ENCODE peak calls at places on chromosome 7, in six cellular contexts. V is RWPE2, Y is colonic mucosa, W is A549, S is psoas muscle, U is endothelial cell of umbilical vein. O is an unnamed sample. For H3K9me3, the result is how much of the 10 kb centered on the place peaks cover.

GRCh38 chr7:105759670-105760548 is 116.5 kb downstream of the ATXN7L1 start:
- DNase-seq in Y (peak), V (no peak), S (no peak), U (peak), W (peak), O (no peak)

GRCh38 chr7:116632349-116632748 is 39.6 kb upstream of the MET start:
- DNase-seq in U (no peak), V (no peak), Y (no peak), S (no peak), W (no peak), O (no peak)

GRCh38 chr7:8441602-8442294 is 8.3 kb downstream of the NXPH1 start:
- DNase-seq in S (no peak), U (no peak), W (no peak), Y (no peak), V (no peak), O (no peak)

GRCh38 chr7:81111781-81112540 is 193.1 kb upstream of the SEMA3C start:
- DNase-seq in U (peak), W (no peak), S (no peak), Y (no peak), V (no peak), O (no peak)

GRCh38 chr7:128755816-128756476 is 16.8 kb downstream of the CALU start:
- DNase-seq in S (no peak), Y (no peak), W (no peak), V (no peak), U (no peak), O (no peak)

GRCh38 chr7:128937647-128938523 is at the start of gene IRF5:
- DNase-seq in W (peak), S (no peak), U (no peak), Y (peak), V (peak), O (peak)

GRCh38 chr7:7454000-7454399 is 81.7 kb downstream of the COL28A1 start:
- DNase-seq in V (no peak), U (no peak), W (no peak), S (no peak), Y (no peak), O (no peak)

GRCh38 chr7:4809091-4809591 is 33.7 kb downstream of the AP5Z1 start:
- DNase-seq in S (peak), Y (no peak), V (no peak), W (no peak), U (no peak), O (no peak)

GRCh38 chr7:101942603-101943210 is 125.3 kb downstream of the CUX1 start:
- DNase-seq in W (no peak), S (no peak), Y (peak), V (peak), U (no peak), O (no peak)

GRCh38 chr7:156056548-156056947 is 244.3 kb upstream of the SHH start:
- DNase-seq in W (no peak), U (no peak), S (peak), Y (no peak), V (no peak), O (no peak)

GRCh38 chr7:74424291-74424880 is 29.3 kb upstream of the GTF2IRD1 start:
- DNase-seq in V (no peak), U (no peak), S (no peak), Y (no peak), W (no peak), O (no peak)

GRCh38 chr7:45712057-45712689 is 138.0 kb downstream of the ADCY1 start:
- DNase-seq in S (no peak), U (no peak), W (no peak), Y (no peak), V (no peak), O (no peak)

GRCh38 chr7:17986826-17987225 is 40.8 kb downstream of the PRPS1L1 start:
- DNase-seq in S (no peak), Y (no peak), U (no peak), W (no peak), V (no peak), O (no peak)

GRCh38 chr7:14018751-14019150 is 29.3 kb upstream of the ETV1 start:
- DNase-seq in U (no peak), Y (no peak), S (no peak), V (no peak), W (no peak), O (no peak)

GRCh38 chr7:14023342-14023741 is 33.9 kb upstream of the ETV1 start:
- DNase-seq in U (no peak), V (no peak), S (no peak), Y (no peak), W (no peak), O (no peak)

GRCh38 chr7:14023838-14024237 is 34.4 kb upstream of the ETV1 start:
- DNase-seq in W (no peak), S (no peak), U (no peak), Y (no peak), V (no peak), O (no peak)

GRCh38 chr7:14021069-14021468 is 31.6 kb upstream of the ETV1 start:
- DNase-seq in S (no peak), W (peak), V (no peak), Y (no peak), U (no peak), O (no peak)

GRCh38 chr7:14020339-14020900 is 31.0 kb upstream of the ETV1 start:
- DNase-seq in V (no peak), U (no peak), Y (no peak), S (no peak), W (no peak), O (no peak)
- H3K27ac ChIP-seq in V (no peak), U (no peak), Y (no peak), S (no peak), W (no peak), O (no peak)

GRCh38 chr7:158543401-158543680 is 44.3 kb downstream of the PTPRN2 start:
- DNase-seq in W (no peak), V (no peak), U (no peak), S (no peak), Y (no peak), O (no peak)

GRCh38 chr7:158542651-158543400 is 44.8 kb downstream of the PTPRN2 start:
- DNase-seq in Y (no peak), S (no peak), V (no peak), U (no peak), W (no peak), O (no peak)

GRCh38 chr7:158543840-158544239 is 43.8 kb downstream of the PTPRN2 start:
- DNase-seq in Y (no peak), U (no peak), V (no peak), W (no peak), S (no peak), O (peak)

GRCh38 chr7:158539711-158540146 is 47.9 kb downstream of the PTPRN2 start:
- DNase-seq in V (no peak), S (no peak), W (no peak), Y (no peak), U (no peak), O (no peak)

DNA sequence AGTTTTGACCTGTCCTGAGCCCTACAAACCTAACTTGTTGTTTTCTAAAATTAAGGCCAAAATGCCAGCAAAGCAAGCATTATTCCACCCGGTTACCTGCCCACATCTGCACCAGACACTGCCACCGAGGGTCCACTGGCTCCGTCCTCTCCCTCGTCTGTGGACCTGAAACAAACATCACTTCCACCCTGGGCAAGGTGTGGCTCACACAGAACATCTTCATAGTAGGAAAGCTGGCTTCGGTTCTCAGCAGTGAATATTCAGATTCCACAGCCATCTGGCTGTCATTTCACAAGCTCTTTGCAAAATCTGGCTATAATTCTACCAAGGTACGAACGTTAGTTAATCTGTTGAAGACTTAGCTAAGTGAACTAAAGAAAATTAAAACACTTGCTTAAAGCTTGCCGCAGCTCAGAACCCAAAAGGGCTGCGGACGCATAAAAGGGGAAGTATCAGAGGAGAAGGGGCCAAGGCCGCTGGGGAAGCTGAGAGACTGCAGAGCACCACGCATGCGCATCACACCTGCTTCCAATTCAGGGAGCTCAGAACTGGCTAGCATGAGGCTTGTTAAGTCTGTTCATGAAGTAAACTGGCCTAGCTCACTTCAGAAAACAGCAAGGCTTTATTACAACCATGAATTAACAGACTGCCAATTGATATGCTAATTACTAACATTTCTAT is 46.2 kb downstream of the PTPRN2 start:
- DNase-seq in W (no peak), U (no peak), S (no peak), Y (no peak), V (no peak), O (peak)
- H3K9me3 ChIP-seq in W (under half), U (under half), S (under half), Y (under half), V (under half), O (under half)

GRCh38 chr7:109532262-109532992 is 962.8 kb downstream of the DNAJB9 start:
- DNase-seq in W (no peak), U (no peak), V (no peak), S (no peak), Y (no peak), O (no peak)

GRCh38 chr7:109527833-109528232 is 958.2 kb downstream of the DNAJB9 start:
- DNase-seq in U (no peak), W (no peak), V (no peak), Y (no peak), S (no peak), O (no peak)

DNA sequence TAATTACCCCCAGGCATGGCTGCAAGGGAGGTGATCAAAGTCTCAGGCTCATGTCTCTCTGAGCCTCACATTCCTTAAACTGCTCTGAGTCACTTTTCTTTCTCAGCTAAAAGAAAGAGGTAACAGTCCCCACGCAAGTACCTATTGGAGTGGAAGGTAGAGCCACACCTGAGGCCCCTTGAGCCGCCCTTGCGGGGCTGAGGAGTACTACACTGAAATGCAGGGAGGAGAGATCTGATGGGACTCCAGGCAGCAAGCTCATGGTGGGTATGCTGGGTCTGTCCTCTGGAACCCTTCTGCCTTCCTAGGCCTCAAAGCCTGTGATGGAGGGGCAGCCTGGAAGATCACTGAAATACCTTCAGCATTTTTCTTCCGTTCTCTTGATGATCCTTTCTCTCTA is 960.0 kb downstream of the DNAJB9 start:
- DNase-seq in U (no peak), V (no peak), W (no peak), Y (no peak), S (no peak), O (no peak)
- TF ChIP-seq CTCF in U (no peak), V (no peak), W (no peak), Y (no peak), S (no peak), O (no peak)

GRCh38 chr7:132641238-132641637 is 65.0 kb upstream of the PLXNA4 start:
- DNase-seq in Y (no peak), U (no peak), S (no peak), V (no peak), W (no peak), O (no peak)

GRCh38 chr7:132646064-132646463 is 69.8 kb upstream of the PLXNA4 start:
- DNase-seq in S (no peak), Y (no peak), W (no peak), V (no peak), U (no peak), O (no peak)

GRCh38 chr7:132647311-132647710 is 71.0 kb upstream of the PLXNA4 start:
- DNase-seq in Y (no peak), U (no peak), W (no peak), V (no peak), S (no peak), O (no peak)

GRCh38 chr7:132639983-132640382 is 63.7 kb upstream of the PLXNA4 start:
- DNase-seq in V (no peak), W (no peak), S (no peak), Y (no peak), U (no peak), O (no peak)

DNA sequence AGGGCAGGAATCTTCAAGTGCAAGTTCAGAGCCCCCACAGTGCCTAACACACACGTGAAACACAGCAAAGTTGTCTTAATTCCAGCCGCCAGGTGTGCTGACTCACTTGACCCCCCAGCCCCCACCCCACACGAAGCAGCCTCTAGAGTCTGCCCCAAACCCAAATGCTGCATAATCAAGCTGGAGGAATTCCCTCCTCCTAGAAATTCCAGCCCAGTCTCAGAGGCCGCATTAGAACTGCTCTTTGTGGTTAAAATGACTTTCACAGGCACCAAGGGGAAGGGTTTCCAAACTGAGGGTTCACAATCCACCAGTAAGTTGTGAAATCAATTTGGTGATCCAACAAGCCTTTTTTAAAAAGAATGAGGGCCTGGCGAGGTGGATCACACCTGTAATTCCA is 67.0 kb upstream of the PLXNA4 start:
- DNase-seq in S (no peak), Y (no peak), V (no peak), U (no peak), W (no peak), O (no peak)
- H3K27ac ChIP-seq in S (no peak), Y (no peak), V (no peak), U (no peak), W (no peak), O (no peak)

GRCh38 chr7:63038987-63039386 is 959.7 kb upstream of the ZNF722 start:
- DNase-seq in W (no peak), U (no peak), S (no peak), Y (no peak), V (no peak), O (no peak)
- H3K9me3 ChIP-seq in W (under half), U (under half), S (under half), Y (under half), V (under half), O (under half)

O was measured in left lung.